ENCODE peak calls at places on chromosomes 13 and 19, in five cellular contexts. G, Q, K, A and N are unnamed samples.

GRCh38 chr19:15913384-15913783 is 15.5 kb upstream of the CYP4F2 start:
- DNase-seq in G (no peak), A (no peak), K (no peak), Q (no peak), N (no peak)

GRCh38 chr19:18507727-18508440 is 14.0 kb downstream of the ELL start:
- DNase-seq in A (no peak), Q (no peak), K (no peak), G (no peak), N (no peak)

GRCh38 chr19:7868671-7869452 is 5.3 kb downstream of the PRR36 start:
- DNase-seq in A (peak), Q (peak), G (peak), K (peak), N (peak)

GRCh38 chr19:28466107-28467045 is 746.6 kb downstream of the UQCRFS1 start:
- DNase-seq in A (no peak), G (peak), K (peak), Q (peak), N (peak)

GRCh38 chr19:41882568-41883462 is at the start of gene ARHGEF1:
- DNase-seq in Q (peak), K (peak), A (no peak), G (peak), N (no peak)

GRCh38 chr13:103976371-103976770 is 910.2 kb upstream of the SLC10A2 start:
- DNase-seq in Q (no peak), A (no peak), K (no peak), G (no peak), N (no peak)

GRCh38 chr19:14141041-14141440 is 4.7 kb upstream of the ASF1B start:
- DNase-seq in A (no peak), Q (no peak), K (no peak), G (no peak), N (no peak)

GRCh38 chr13:113846639-113847318 is 17.1 kb downstream of the GAS6 start:
- DNase-seq in Q (no peak), A (no peak), G (no peak), K (no peak), N (peak)

GRCh38 chr19:45186509-45187334 is 8.1 kb downstream of the BLOC1S3 start:
- DNase-seq in A (peak), K (no peak), Q (no peak), G (no peak), N (no peak)

GRCh38 chr19:29841559-29842367 is 30.0 kb downstream of the CCNE1 start:
- DNase-seq in Q (no peak), K (peak), G (peak), A (peak), N (peak)

GRCh38 chr13:97935071-97935470 is 18.4 kb upstream of the IPO5 start:
- DNase-seq in G (no peak), K (no peak), Q (no peak), A (no peak), N (no peak)

GRCh38 chr13:100290165-100290801 is 201.4 kb downstream of the PCCA start:
- DNase-seq in G (no peak), K (no peak), A (no peak), Q (no peak), N (no peak)

GRCh38 chr13:79562557-79562956 is 81.6 kb downstream of the NDFIP2 start:
- DNase-seq in Q (no peak), A (no peak), K (no peak), G (no peak), N (no peak)

GRCh38 chr19:5083547-5083965 is 114.6 kb downstream of the KDM4B start:
- DNase-seq in G (peak), K (no peak), Q (no peak), A (no peak), N (no peak)

GRCh38 chr13:21445759-21446158 is 13.3 kb downstream of the ZDHHC20 start:
- DNase-seq in A (no peak), G (no peak), Q (no peak), K (peak), N (no peak)

GRCh38 chr19:29671393-29672076 is 6.3 kb downstream of the PLEKHF1 start:
- DNase-seq in A (peak), G (no peak), Q (peak), K (peak), N (no peak)

GRCh38 chr19:19407640-19407933 is 2.1 kb downstream of the GATAD2A start:
- DNase-seq in K (no peak), G (peak), Q (no peak), A (no peak), N (peak)

GRCh38 chr13:53490732-53491131 is 462.1 kb downstream of the OLFM4 start:
- DNase-seq in G (no peak), K (no peak), A (no peak), Q (no peak), N (peak)

GRCh38 chr13:30877335-30877734 is 28.7 kb upstream of the MEDAG start:
- DNase-seq in K (no peak), A (no peak), G (no peak), Q (no peak), N (no peak)

GRCh38 chr13:32903720-32904119 is 112.5 kb upstream of the KL start:
- DNase-seq in A (no peak), K (no peak), G (no peak), Q (peak), N (no peak)

GRCh38 chr19:53621885-53622710 is 9.7 kb upstream of the DPRX start:
- DNase-seq in K (no peak), G (no peak), A (peak), Q (no peak), N (no peak)

GRCh38 chr13:40273173-40274000 is 393.1 kb downstream of the FOXO1 start:
- DNase-seq in Q (no peak), A (no peak), K (peak), G (no peak), N (no peak)

GRCh38 chr13:40275155-40275554 is 391.3 kb downstream of the FOXO1 start:
- DNase-seq in G (no peak), K (no peak), A (no peak), Q (no peak), N (no peak)

GRCh38 chr13:40271511-40271910 is 394.9 kb downstream of the FOXO1 start:
- DNase-seq in Q (peak), G (no peak), K (no peak), A (no peak), N (no peak)

GRCh38 chr13:40271931-40272775 is 394.3 kb downstream of the FOXO1 start:
- DNase-seq in A (peak), Q (peak), G (no peak), K (no peak), N (no peak)

GRCh38 chr13:40272776-40273139 is 393.7 kb downstream of the FOXO1 start:
- DNase-seq in A (peak), K (no peak), Q (no peak), G (no peak), N (no peak)
- H3K27ac ChIP-seq in A (peak), K (no peak), Q (peak), G (no peak), N (no peak)

DNA sequence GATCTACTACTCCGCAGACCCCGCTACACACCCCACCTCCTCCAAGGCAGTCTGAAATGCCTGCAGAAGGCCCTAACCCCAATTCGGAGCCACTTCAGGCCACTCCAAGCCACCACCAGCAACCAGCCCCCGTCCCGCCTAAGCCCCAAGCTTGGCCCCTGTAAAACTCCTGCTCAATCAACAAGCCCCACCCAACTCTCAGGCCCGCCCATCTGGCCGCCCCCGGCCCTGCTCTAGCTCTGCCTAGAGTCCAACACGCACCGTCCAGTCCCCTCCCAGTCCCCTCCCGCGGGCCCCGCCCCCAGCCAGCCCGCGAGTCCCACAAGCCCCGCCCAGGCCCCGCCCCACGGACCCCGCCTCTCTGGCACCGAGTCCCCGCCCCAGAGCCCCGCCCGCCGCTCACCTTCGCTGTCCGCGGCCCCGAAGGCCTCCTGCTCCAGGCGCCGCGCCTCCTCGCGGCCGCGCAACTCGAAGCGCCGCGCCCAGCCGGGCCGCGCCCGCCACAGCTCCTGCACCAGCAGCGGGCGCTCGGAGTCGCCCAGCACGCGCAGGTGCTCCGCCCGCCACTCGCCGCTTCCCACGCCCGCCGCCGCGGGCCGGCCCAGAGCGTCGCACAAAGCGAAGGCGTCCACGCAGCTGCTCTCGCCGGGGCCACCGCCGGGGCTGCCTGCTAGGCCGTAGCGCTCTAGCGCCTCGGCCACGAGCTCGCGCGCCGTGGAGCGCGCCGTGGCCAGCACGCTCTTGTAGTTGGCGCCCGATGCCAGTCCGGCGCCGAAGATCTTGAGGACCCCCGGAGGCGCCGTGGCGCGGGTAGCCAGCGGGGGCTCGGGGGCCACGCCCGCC is 1.6 kb downstream of the RASIP1 start:
- DNase-seq in A (peak), K (peak), G (peak), Q (peak), N (peak)
- TF ChIP-seq CTCF in A (no peak), K (peak), G (peak), Q (no peak), N (peak)

GRCh38 chr19:49613374-49613773 is 22.4 kb downstream of the PRR12 start:
- DNase-seq in K (no peak), A (peak), Q (peak), G (no peak), N (no peak)
- H3K4me3 ChIP-seq in K (no peak), A (no peak), Q (no peak), G (no peak), N (no peak)

DNA sequence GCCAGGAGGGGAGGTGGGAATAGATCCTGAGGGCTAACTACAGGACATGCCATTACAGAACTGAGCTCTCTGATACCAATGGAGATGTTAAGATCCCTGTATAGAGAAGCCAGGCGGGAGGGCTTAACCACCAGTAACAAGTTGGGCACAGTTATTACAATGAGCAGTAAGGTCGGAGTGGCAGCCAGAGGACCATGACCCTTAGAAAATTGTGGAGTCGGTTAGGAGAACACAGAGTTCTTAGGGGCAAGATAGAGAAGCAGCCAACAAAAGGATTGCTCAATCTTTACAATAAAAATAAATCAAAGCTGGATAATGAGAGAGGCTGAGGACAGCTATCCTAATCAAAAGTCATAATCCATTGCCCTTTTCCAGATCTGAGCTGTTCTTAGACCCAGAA is 10.4 kb downstream of the CPB2 start:
- DNase-seq in K (no peak), G (no peak), A (no peak), Q (no peak), N (no peak)
- H3K27ac ChIP-seq in K (no peak), G (no peak), A (no peak), Q (no peak), N (no peak)

GRCh38 chr19:40598918-40599307 is 2.3 kb upstream of the LTBP4 start:
- DNase-seq in K (no peak), G (no peak), Q (no peak), A (no peak), N (no peak)
- TF ChIP-seq CTCF in K (no peak), G (no peak), Q (no peak), A (no peak), N (no peak)

DNA sequence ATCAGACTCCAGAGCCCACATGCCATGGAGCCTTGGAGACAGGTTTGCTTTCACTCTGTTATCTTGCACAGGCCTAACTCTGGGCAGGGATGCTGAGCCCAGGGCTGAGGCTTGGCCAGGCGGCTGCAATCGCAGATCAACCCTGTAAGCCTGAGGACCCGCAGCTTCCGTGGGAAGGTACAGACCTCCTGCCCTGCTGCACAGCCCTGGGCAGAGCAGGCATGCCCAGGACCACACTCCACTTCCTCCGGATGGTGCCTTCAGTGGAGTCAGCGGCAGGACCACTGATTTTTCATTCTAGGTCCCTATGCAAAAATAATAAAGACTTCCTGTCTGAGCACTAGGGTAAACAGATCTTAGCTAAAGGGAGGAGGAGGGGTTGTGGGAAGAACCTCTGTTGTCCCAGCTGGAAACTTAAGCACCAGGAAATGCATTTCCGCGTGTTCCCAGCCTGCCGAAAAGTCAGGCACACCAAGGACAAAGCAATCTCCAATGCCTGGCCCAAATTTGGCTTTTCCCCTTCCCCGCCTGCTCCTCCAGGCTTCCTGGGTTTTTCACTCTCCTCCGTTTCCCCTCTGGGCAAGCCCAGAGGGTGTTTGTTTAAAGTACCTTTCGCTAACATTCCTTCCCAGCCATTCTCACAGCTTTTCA is 87.3 kb downstream of the KCTD15 start:
- DNase-seq in A (no peak), K (peak), Q (peak), G (peak), N (no peak)
- H3K4me3 ChIP-seq in A (no peak), K (peak), Q (no peak), G (no peak), N (no peak)